ENCODE peak calls at places on chromosomes 16 and 17, in seven cellular contexts. H is GM23338, F is heart left ventricle, J is PC-9, Z is left ventricle myocardium inferior, G is foreskin fibroblast, O is uterus. U is an unnamed sample.

GRCh38 chr16:86027366-86028126 is 128.6 kb downstream of the IRF8 start:
- DNase-seq in H (no peak), F (no peak), J (no peak), Z (no peak), G (no peak), O (no peak), U (no peak)

GRCh38 chr17:27475070-27475673 is 18.9 kb downstream of the KSR1 start:
- DNase-seq in H (no peak), F (no peak), J (no peak), Z (no peak), G (no peak), O (no peak), U (no peak)

GRCh38 chr17:76270770-76271668 is 5.9 kb downstream of the UBALD2 start:
- DNase-seq in H (no peak), F (no peak), J (no peak), Z (no peak), G (peak; percentile 24), O (no peak), U (no peak)

GRCh38 chr17:1399366-1399678 is 700 bp downstream of the YWHAE start:
- DNase-seq in H (no peak), F (peak; percentile 73), J (no peak), Z (peak; percentile 60), G (no peak), O (no peak), U (no peak)

GRCh38 chr17:34269969-34270368 is at the start of gene CCL7:
- DNase-seq in H (no peak), F (no peak), J (no peak), Z (no peak), G (peak; percentile 50), O (no peak), U (no peak)

GRCh38 chr17:31489295-31490018 is 98.0 kb downstream of the RAB11FIP4 start:
- DNase-seq in H (peak; percentile 93), F (no peak), J (peak; percentile 89), Z (no peak), G (no peak), O (no peak), U (no peak)

GRCh38 chr16:68403704-68404103 is 44.6 kb downstream of the SMPD3 start:
- DNase-seq in H (no peak), F (no peak), J (no peak), Z (no peak), G (no peak), O (no peak), U (no peak)

GRCh38 chr16:26456074-26456473 is 610.7 kb upstream of the C16orf82 start:
- DNase-seq in H (no peak), F (no peak), J (no peak), Z (no peak), G (no peak), O (no peak), U (no peak)

GRCh38 chr16:10122546-10122945 is 59.7 kb downstream of the GRIN2A start:
- DNase-seq in H (peak; percentile 48), F (no peak), J (no peak), Z (no peak), G (peak; percentile 6), O (no peak), U (peak; percentile 14)

GRCh38 chr17:49194297-49194607 is 16.1 kb downstream of the GNGT2 start:
- DNase-seq in H (no peak), F (no peak), J (no peak), Z (no peak), G (no peak), O (no peak), U (no peak)

GRCh38 chr17:61250335-61250890 is 149.2 kb upstream of the TBX2 start:
- DNase-seq in H (no peak), F (no peak), J (no peak), Z (no peak), G (peak; percentile 68), O (no peak), U (no peak)

GRCh38 chr17:77405867-77406513 is 265.2 kb downstream of the SEC14L1 start:
- DNase-seq in H (no peak), F (no peak), J (no peak), Z (no peak), G (no peak), O (no peak), U (no peak)

GRCh38 chr16:66273644-66274334 is 92.7 kb upstream of the CDH5 start:
- DNase-seq in H (peak; percentile 47), F (no peak), J (no peak), Z (no peak), G (peak; percentile 45), O (no peak), U (peak; percentile 60)

GRCh38 chr16:71537643-71538042 is 11.4 kb downstream of the CHST4 start:
- DNase-seq in H (peak; percentile 82), F (no peak), J (peak; percentile 62), Z (no peak), G (peak; percentile 61), O (no peak), U (peak; percentile 72)

GRCh38 chr17:46053911-46054534 is 55.0 kb downstream of the STH start:
- DNase-seq in H (no peak), F (no peak), J (no peak), Z (no peak), G (peak; percentile 80), O (no peak), U (peak; percentile 38)

GRCh38 chr17:65754641-65755040 is 193.2 kb upstream of the AXIN2 start:
- DNase-seq in H (no peak), F (no peak), J (no peak), Z (no peak), G (no peak), O (no peak), U (no peak)

GRCh38 chr17:4808378-4808767 is 1.4 kb downstream of the PLD2 start:
- DNase-seq in H (no peak), F (peak; percentile 64), J (peak; percentile 19), Z (peak; percentile 70), G (peak; percentile 30), O (peak; percentile 60), U (no peak)

GRCh38 chr17:35807371-35808144 is 1.7 kb upstream of the TAF15 start:
- DNase-seq in H (no peak), F (no peak), J (no peak), Z (no peak), G (peak; percentile 74), O (no peak), U (no peak)

GRCh38 chr16:78504391-78504945 is 405.0 kb downstream of the WWOX start:
- DNase-seq in H (no peak), F (peak; percentile 48), J (no peak), Z (peak; percentile 36), G (no peak), O (peak; percentile 72), U (no peak)

GRCh38 chr17:34568953-34569352 is 10.4 kb upstream of the TMEM132E start:
- DNase-seq in H (no peak), F (no peak), J (no peak), Z (no peak), G (no peak), O (no peak), U (no peak)

GRCh38 chr17:81037783-81038733 is 3.1 kb downstream of the BAIAP2 start:
- DNase-seq in H (peak; percentile 57), F (peak; percentile 47), J (peak; percentile 86), Z (no peak), G (no peak), O (no peak), U (no peak)

GRCh38 chr16:76946879-76947278 is 244.1 kb upstream of the MON1B start:
- DNase-seq in H (no peak), F (no peak), J (no peak), Z (no peak), G (peak; percentile 85), O (no peak), U (no peak)

GRCh38 chr17:59097876-59098275 is 8.8 kb downstream of the TRIM37 start:
- DNase-seq in H (no peak), F (no peak), J (no peak), Z (no peak), G (no peak), O (no peak), U (no peak)

GRCh38 chr16:30095166-30096078 is 591 bp downstream of the YPEL3 start:
- DNase-seq in H (peak; percentile 57), F (peak; percentile 45), J (no peak), Z (no peak), G (no peak), O (no peak), U (no peak)

GRCh38 chr17:67421869-67422273 is 44.8 kb downstream of the PITPNC1 start:
- DNase-seq in H (peak; percentile 24), F (no peak), J (peak; percentile 70), Z (no peak), G (peak; percentile 94), O (no peak), U (no peak)

DNA sequence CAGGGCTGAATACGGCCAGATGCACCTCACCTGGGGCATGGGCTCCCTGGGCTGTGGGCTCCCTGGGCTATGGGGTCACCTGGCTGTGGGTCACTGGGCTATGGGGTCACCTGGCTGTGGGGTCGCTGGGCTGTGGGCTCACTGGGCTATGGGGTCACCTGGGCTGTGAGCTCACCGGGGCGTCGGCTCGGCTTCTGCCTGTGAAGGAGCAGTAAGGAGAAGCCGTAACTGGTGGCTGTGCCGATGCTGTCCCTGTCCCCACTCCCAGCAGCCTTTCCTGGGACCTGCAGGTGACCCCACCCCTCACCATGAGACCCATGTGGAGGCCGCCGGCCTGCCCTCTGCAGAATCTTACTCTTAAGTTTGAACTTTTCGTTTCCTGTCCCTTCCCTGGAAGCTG is 1.9 kb upstream of the PERCC1 start:
- DNase-seq in H (no peak), F (no peak), J (no peak), Z (no peak), G (no peak), O (no peak), U (no peak)
- H3K4me3 ChIP-seq in H (no peak overlapping the region), F (no peak overlapping the region), J (no peak overlapping the region), Z (no peak overlapping the region), G (no peak overlapping the region), O (no peak overlapping the region), U (no peak overlapping the region)

DNA sequence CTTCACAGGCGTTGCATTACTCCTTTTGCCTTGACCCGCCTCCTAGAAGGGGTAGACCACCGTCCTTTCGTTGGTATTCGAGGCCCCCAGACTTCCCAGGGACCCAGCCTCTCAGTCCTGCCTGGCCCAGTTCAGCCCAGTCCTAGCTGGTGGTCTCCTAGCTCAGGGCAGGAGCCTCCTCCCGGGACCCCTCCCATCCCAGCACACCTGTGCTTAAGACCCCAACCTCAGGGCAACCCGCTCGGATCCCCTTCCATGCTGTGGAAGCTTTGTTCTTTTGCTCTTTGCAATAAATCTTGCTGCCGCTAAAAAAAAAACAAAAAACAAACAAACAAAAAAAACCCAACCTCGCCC is 842 bp downstream of the PYDC1 start:
- DNase-seq in H (no peak), F (no peak), J (no peak), Z (no peak), G (no peak), O (no peak), U (no peak)
- H3K4me3 ChIP-seq in H (peak overlapping the region; percentile 77), F (peak overlapping the region; percentile 60), J (peak overlapping the region; percentile 60), Z (peak overlapping the region; percentile 71), G (no peak overlapping the region), O (no peak overlapping the region), U (peak overlapping the region; percentile 4)

GRCh38 chr16:1443980-1444729 is at the start of gene CCDC154:
- DNase-seq in H (no peak), F (no peak), J (no peak), Z (no peak), G (no peak), O (no peak), U (no peak)
- H3K4me3 ChIP-seq in H (no peak within 1 kb of the TSS), F (no peak within 1 kb of the TSS), J (no peak within 1 kb of the TSS), Z (no peak within 1 kb of the TSS), G (no peak within 1 kb of the TSS), O (no peak within 1 kb of the TSS), U (no peak within 1 kb of the TSS)

DNA sequence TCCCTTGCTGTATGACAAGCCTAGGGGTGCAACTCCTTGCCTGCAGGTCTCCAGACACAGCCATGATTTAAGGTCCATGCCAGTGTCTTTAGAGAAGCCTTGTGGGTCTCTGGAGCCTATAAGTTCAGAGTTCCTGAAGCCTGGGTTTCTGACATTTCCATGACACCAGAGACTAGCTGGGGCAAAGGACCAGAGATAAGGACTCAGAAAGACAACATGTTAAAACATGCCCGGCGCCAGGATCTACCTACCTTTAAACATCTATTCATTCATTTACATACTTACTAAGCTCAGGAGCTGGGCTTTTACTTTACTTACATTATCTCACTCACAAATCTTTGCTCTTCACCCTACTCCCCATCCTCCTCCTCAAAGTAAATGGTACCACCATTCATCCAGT is 1.5 kb downstream of the MRPL27 start:
- DNase-seq in H (no peak), F (no peak), J (no peak), Z (no peak), G (no peak), O (no peak), U (no peak)
- H3K4me3 ChIP-seq in H (peak overlapping the region; percentile 73), F (peak overlapping the region; percentile 74), J (peak overlapping the region; percentile 73), Z (peak overlapping the region; percentile 82), G (peak overlapping the region; percentile 94), O (no peak overlapping the region), U (no peak overlapping the region)